ENCODE peak calls at places on chromosomes 1 and 21, in seven cellular contexts. Y is GF-D8; S is heart left ventricle; J is renal cortical epithelial cell; F is cardiac fibroblast; R is stimulated activated CD4-positive, alpha-beta T cell treated with anti-CD3 and anti-CD28 coated beads, Interleukin-12 subunit alpha, Interleukin-12 subunit beta, amount 100 ng/mL, for 4 hours; P is nucleus accumbens. B is an unnamed sample.

GRCh38 chr21:41029573-41029972 is 138.4 kb upstream of the BACE2 start:
- DNase-seq in S (no peak), Y (no peak), F (no peak), R (no peak), P (no peak), J (no peak), B (no peak)

GRCh38 chr1:206739411-206740076 is 31.0 kb upstream of the IL19 start:
- DNase-seq in R (no peak), Y (no peak), P (peak), S (no peak), J (peak), F (no peak), B (peak)

GRCh38 chr21:29748391-29749167 is 191.2 kb downstream of the GRIK1 start:
- DNase-seq in S (no peak), J (no peak), F (no peak), Y (no peak), R (no peak), P (peak), B (peak)

GRCh38 chr1:91631718-91632330 is 131.2 kb downstream of the CDC7 start:
- DNase-seq in Y (no peak), R (no peak), F (no peak), J (no peak), S (no peak), P (no peak), B (no peak)

GRCh38 chr1:37094302-37094701 is 60.0 kb upstream of the GRIK3 start:
- DNase-seq in Y (no peak), J (no peak), F (no peak), P (no peak), S (no peak), R (no peak), B (no peak)

GRCh38 chr1:213995603-213996002 is 7.8 kb downstream of the PROX1 start:
- DNase-seq in J (no peak), F (no peak), Y (no peak), S (no peak), P (no peak), R (no peak), B (no peak)

GRCh38 chr1:24257373-24257772 is 61.8 kb upstream of the GRHL3 start:
- DNase-seq in Y (no peak), J (peak), S (no peak), R (no peak), F (no peak), P (no peak), B (no peak)

GRCh38 chr1:61569212-61569621 is 155.7 kb downstream of the TM2D1 start:
- DNase-seq in S (no peak), Y (no peak), R (no peak), J (no peak), P (no peak), F (no peak), B (no peak)

GRCh38 chr1:206705187-206705586 is 20.5 kb downstream of the MAPKAPK2 start:
- DNase-seq in P (no peak), Y (no peak), F (peak), J (no peak), R (no peak), S (no peak), B (no peak)

GRCh38 chr1:213284626-213285025 is 233.6 kb downstream of the RPS6KC1 start:
- DNase-seq in F (peak), P (no peak), R (no peak), S (no peak), J (peak), Y (no peak), B (no peak)

GRCh38 chr1:190168116-190168515 is 309.5 kb downstream of the BRINP3 start:
- DNase-seq in S (no peak), J (peak), Y (no peak), F (peak), R (no peak), P (no peak), B (no peak)

GRCh38 chr1:40976952-40977690 is 2.4 kb upstream of the CTPS1 start:
- DNase-seq in S (no peak), P (no peak), R (no peak), Y (no peak), F (peak), J (no peak), B (no peak)

GRCh38 chr1:2534775-2535387 is 4.8 kb upstream of the HES5 start:
- DNase-seq in R (no peak), P (peak), F (peak), Y (no peak), J (peak), S (no peak), B (no peak)

GRCh38 chr1:41534181-41535076 is 49.9 kb upstream of the EDN2 start:
- DNase-seq in R (no peak), Y (no peak), S (no peak), P (no peak), J (no peak), F (no peak), B (no peak)

GRCh38 chr1:157040802-157041201 is 4.7 kb downstream of the ARHGEF11 start:
- DNase-seq in P (no peak), S (no peak), J (peak), R (no peak), F (peak), Y (peak), B (no peak)

GRCh38 chr21:39750670-39751069 is 5.7 kb downstream of the IGSF5 start:
- DNase-seq in Y (no peak), P (no peak), F (no peak), J (no peak), S (no peak), R (no peak), B (no peak)

GRCh38 chr1:224780736-224781135 is 148.7 kb upstream of the DNAH14 start:
- DNase-seq in Y (no peak), J (no peak), R (no peak), F (no peak), S (no peak), P (no peak), B (no peak)